ENCODE peak calls at places on chromosome 15, in eight cellular contexts. B, A, L, C, I, D, R and F are unnamed samples.
A peak's percentile ranks its signal among the peaks of the same experiment; 100 is the strongest.

GRCh38 chr15:79408041-79408440 is 24.1 kb upstream of the MINAR1 start:
- DNase-seq in B (no peak), A (no peak), L (no peak), C (peak; percentile 19), I (no peak), D (no peak), R (no peak), F (no peak)

GRCh38 chr15:65423150-65423976 is 616 bp upstream of the IGDCC4 start:
- DNase-seq in B (no peak), A (no peak), L (no peak), C (no peak), I (no peak), D (no peak), R (no peak), F (no peak)

GRCh38 chr15:25850154-25851111 is 12.7 kb downstream of the ATP10A start:
- DNase-seq in B (peak; percentile 64), A (peak; percentile 83), L (peak; percentile 68), C (peak; percentile 82), I (peak; percentile 83), D (peak; percentile 52), R (peak; percentile 93), F (no peak)

GRCh38 chr15:96268421-96269204 is 61.9 kb upstream of the NR2F2 start:
- DNase-seq in B (no peak), A (peak; percentile 11), L (no peak), C (peak; percentile 27), I (no peak), D (peak; percentile 58), R (no peak), F (no peak)

GRCh38 chr15:78321786-78322185 is 18.4 kb upstream of the CRABP1 start:
- DNase-seq in B (no peak), A (no peak), L (no peak), C (no peak), I (no peak), D (no peak), R (no peak), F (no peak)

GRCh38 chr15:73941044-73941443 is 14.8 kb downstream of the LOXL1 start:
- DNase-seq in B (no peak), A (peak; percentile 88), L (no peak), C (peak; percentile 83), I (no peak), D (peak; percentile 56), R (peak; percentile 94), F (peak; percentile 72)

GRCh38 chr15:68652141-68652540 is 73.3 kb downstream of the CORO2B start:
- DNase-seq in B (no peak), A (peak; percentile 48), L (no peak), C (no peak), I (no peak), D (peak; percentile 44), R (peak; percentile 38), F (no peak)

GRCh38 chr15:55909036-55909811 is 84.2 kb downstream of the NEDD4 start:
- DNase-seq in B (no peak), A (peak; percentile 40), L (no peak), C (peak; percentile 60), I (no peak), D (peak; percentile 88), R (peak; percentile 68), F (no peak)

GRCh38 chr15:98781838-98782237 is 133.5 kb downstream of the IGF1R start:
- DNase-seq in B (no peak), A (no peak), L (no peak), C (no peak), I (no peak), D (no peak), R (no peak), F (no peak)

GRCh38 chr15:90141646-90142045 is 39.4 kb upstream of the IDH2 start:
- DNase-seq in B (no peak), A (no peak), L (no peak), C (peak; percentile 18), I (no peak), D (peak; percentile 74), R (peak; percentile 24), F (no peak)

GRCh38 chr15:26438316-26438715 is 334.6 kb downstream of the GABRB3 start:
- DNase-seq in B (no peak), A (no peak), L (no peak), C (no peak), I (no peak), D (no peak), R (no peak), F (no peak)

GRCh38 chr15:57057134-57057930 is 138.9 kb downstream of the TCF12 start:
- DNase-seq in B (no peak), A (no peak), L (no peak), C (no peak), I (no peak), D (no peak), R (no peak), F (no peak)

GRCh38 chr15:63057454-63058335 is 15.1 kb downstream of the TPM1 start:
- DNase-seq in B (no peak), A (no peak), L (no peak), C (no peak), I (no peak), D (no peak), R (no peak), F (no peak)

GRCh38 chr15:45704329-45705249 is 69.8 kb downstream of the SQOR start:
- DNase-seq in B (no peak), A (no peak), L (no peak), C (peak; percentile 46), I (peak; percentile 13), D (no peak), R (peak; percentile 57), F (no peak)

GRCh38 chr15:52370010-52370409 is 74.4 kb upstream of the MYO5C start:
- DNase-seq in B (no peak), A (no peak), L (no peak), C (peak; percentile 29), I (no peak), D (no peak), R (no peak), F (no peak)

GRCh38 chr15:41913251-41913650 is 19.4 kb upstream of the SPTBN5 start:
- DNase-seq in B (no peak), A (no peak), L (no peak), C (no peak), I (no peak), D (no peak), R (no peak), F (no peak)

GRCh38 chr15:64455951-64456350 is 4.4 kb upstream of the ZNF609 start:
- DNase-seq in B (no peak), A (no peak), L (no peak), C (no peak), I (no peak), D (no peak), R (no peak), F (no peak)

GRCh38 chr15:57549935-57550334 is 41.8 kb upstream of the MYZAP start:
- DNase-seq in B (no peak), A (no peak), L (no peak), C (no peak), I (no peak), D (no peak), R (no peak), F (no peak)

GRCh38 chr15:101010781-101011180 is 91.6 kb downstream of the LRRK1 start:
- DNase-seq in B (no peak), A (no peak), L (no peak), C (no peak), I (no peak), D (no peak), R (no peak), F (no peak)

GRCh38 chr15:87576486-87577176 is 679.9 kb downstream of the NTRK3 start:
- DNase-seq in B (no peak), A (no peak), L (no peak), C (no peak), I (no peak), D (no peak), R (no peak), F (no peak)

GRCh38 chr15:83206971-83207621 is 527 bp downstream of the HDGFL3 start:
- DNase-seq in B (no peak), A (peak; percentile 41), L (no peak), C (no peak), I (no peak), D (peak; percentile 39), R (peak; percentile 81), F (no peak)

GRCh38 chr15:64019764-64020163 is 26.5 kb downstream of the DAPK2 start:
- DNase-seq in B (no peak), A (peak; percentile 30), L (no peak), C (no peak), I (no peak), D (peak; percentile 44), R (no peak), F (no peak)

GRCh38 chr15:52803543-52804306 is 13.6 kb upstream of the ONECUT1 start:
- DNase-seq in B (no peak), A (no peak), L (no peak), C (no peak), I (peak; percentile 9), D (no peak), R (no peak), F (no peak)

GRCh38 chr15:79644091-79644490 is 212.0 kb downstream of the MINAR1 start:
- DNase-seq in B (no peak), A (peak; percentile 38), L (no peak), C (peak; percentile 73), I (peak; percentile 41), D (peak; percentile 80), R (peak; percentile 45), F (no peak)

GRCh38 chr15:48317221-48317620 is 14.0 kb upstream of the DUT start:
- DNase-seq in B (no peak), A (no peak), L (no peak), C (no peak), I (no peak), D (no peak), R (no peak), F (no peak)